ENCODE peak calls at places on chromosomes 2 and 18, in six cellular contexts. B, A, E, M, T and R are unnamed samples.

GRCh38 chr2:134782792-134783191 is 55.6 kb upstream of the ACMSD start:
- DNase-seq in B (no peak), A (peak), E (no peak), M (no peak), T (no peak), R (no peak)

GRCh38 chr2:145380436-145381017 is 860.6 kb upstream of the ZEB2 start:
- DNase-seq in B (no peak), A (peak), E (no peak), M (no peak), T (no peak), R (peak)

GRCh38 chr2:223055836-223056235 is 3.8 kb downstream of the KCNE4 start:
- DNase-seq in B (peak), A (no peak), E (no peak), M (peak), T (no peak), R (no peak)

GRCh38 chr2:215983581-215984351 is 29.6 kb downstream of the MREG start:
- DNase-seq in B (no peak), A (no peak), E (no peak), M (no peak), T (no peak), R (no peak)

GRCh38 chr2:28976584-28976983 is 4.5 kb upstream of the TOGARAM2 start:
- DNase-seq in B (peak), A (no peak), E (no peak), M (no peak), T (no peak), R (peak)

GRCh38 chr2:3257166-3257565 is 120.5 kb downstream of the EIPR1 start:
- DNase-seq in B (no peak), A (no peak), E (no peak), M (no peak), T (no peak), R (no peak)

GRCh38 chr2:176157499-176158305 is 595 bp downstream of the HOXD3 start:
- DNase-seq in B (no peak), A (no peak), E (no peak), M (no peak), T (no peak), R (no peak)

GRCh38 chr18:26307161-26307773 is 81.0 kb downstream of the TAF4B start:
- DNase-seq in B (no peak), A (peak), E (peak), M (no peak), T (peak), R (peak)

GRCh38 chr2:189821953-189822748 is 37.9 kb downstream of the PMS1 start:
- DNase-seq in B (no peak), A (no peak), E (no peak), M (no peak), T (no peak), R (no peak)

GRCh38 chr2:178895872-178896271 is 88.6 kb upstream of the TTN start:
- DNase-seq in B (no peak), A (no peak), E (no peak), M (no peak), T (no peak), R (no peak)

GRCh38 chr2:178225011-178225817 is 30.9 kb downstream of the OSBPL6 start:
- DNase-seq in B (no peak), A (no peak), E (no peak), M (no peak), T (no peak), R (no peak)

GRCh38 chr2:45570671-45571334 is 40.3 kb downstream of the SRBD1 start:
- DNase-seq in B (no peak), A (no peak), E (no peak), M (no peak), T (no peak), R (no peak)

GRCh38 chr2:7014201-7014640 is 97.0 kb downstream of the RNF144A start:
- DNase-seq in B (no peak), A (peak), E (no peak), M (no peak), T (no peak), R (no peak)

GRCh38 chr2:84495539-84496146 is 20.7 kb upstream of the DNAH6 start:
- DNase-seq in B (no peak), A (peak), E (no peak), M (no peak), T (peak), R (no peak)

GRCh38 chr18:22189431-22189830 is 20.0 kb downstream of the GATA6 start:
- DNase-seq in B (no peak), A (no peak), E (no peak), M (no peak), T (no peak), R (no peak)

GRCh38 chr2:101124684-101125366 is 26.4 kb downstream of the TBC1D8 start:
- DNase-seq in B (peak), A (peak), E (no peak), M (peak), T (no peak), R (peak)

GRCh38 chr2:65232636-65233035 is 5.0 kb downstream of the ACTR2 start:
- DNase-seq in B (no peak), A (no peak), E (no peak), M (no peak), T (no peak), R (peak)

GRCh38 chr18:26468931-26469340 is 79.4 kb downstream of the KCTD1 start:
- DNase-seq in B (no peak), A (no peak), E (peak), M (no peak), T (no peak), R (no peak)

GRCh38 chr2:56286936-56287335 is 103.1 kb downstream of the CCDC85A start:
- DNase-seq in B (no peak), A (no peak), E (no peak), M (no peak), T (no peak), R (no peak)

GRCh38 chr2:234137400-234138014 is 87.0 kb downstream of the SPP2 start:
- DNase-seq in B (no peak), A (no peak), E (no peak), M (no peak), T (peak), R (peak)

GRCh38 chr2:75549401-75550253 is 11.1 kb downstream of the EVA1A start:
- DNase-seq in B (no peak), A (no peak), E (no peak), M (no peak), T (no peak), R (no peak)

GRCh38 chr2:71564361-71564760 is 111.0 kb downstream of the DYSF start:
- DNase-seq in B (no peak), A (no peak), E (no peak), M (no peak), T (no peak), R (no peak)

GRCh38 chr2:231680992-231681852 is 27.1 kb upstream of the PTMA start:
- DNase-seq in B (peak), A (no peak), E (peak), M (peak), T (peak), R (no peak)

GRCh38 chr2:101357386-101357785 is 29.9 kb downstream of the CREG2 start:
- DNase-seq in B (no peak), A (no peak), E (no peak), M (no peak), T (no peak), R (no peak)

GRCh38 chr2:108585446-108585845 is 51.2 kb downstream of the LIMS1 start:
- DNase-seq in B (no peak), A (no peak), E (no peak), M (peak), T (no peak), R (no peak)

GRCh38 chr2:136874258-136874657 is 108.9 kb downstream of the THSD7B start:
- DNase-seq in B (no peak), A (no peak), E (no peak), M (no peak), T (no peak), R (peak)

GRCh38 chr2:218805627-218806026 is 23.7 kb downstream of the CYP27A1 start:
- DNase-seq in B (no peak), A (no peak), E (no peak), M (no peak), T (peak), R (no peak)

GRCh38 chr2:43542285-43542933 is 53.4 kb downstream of the THADA start:
- DNase-seq in B (no peak), A (peak), E (no peak), M (no peak), T (no peak), R (no peak)

GRCh38 chr2:113136828-113137775 is 9.7 kb downstream of the IL1RN start:
- DNase-seq in B (no peak), A (no peak), E (no peak), M (no peak), T (peak), R (peak)

GRCh38 chr18:34493566-34494358 is 216.3 kb upstream of the DTNA start:
- DNase-seq in B (peak), A (no peak), E (peak), M (peak), T (no peak), R (no peak)

GRCh38 chr2:186716899-186717811 is 23.3 kb downstream of the FAM171B start:
- DNase-seq in B (no peak), A (no peak), E (no peak), M (no peak), T (no peak), R (no peak)

GRCh38 chr2:56688661-56689060 is 504.9 kb downstream of the CCDC85A start:
- DNase-seq in B (no peak), A (no peak), E (no peak), M (no peak), T (no peak), R (no peak)

GRCh38 chr2:117936871-117937428 is 76.9 kb downstream of the CCDC93 start:
- DNase-seq in B (no peak), A (no peak), E (no peak), M (no peak), T (no peak), R (no peak)

DNA sequence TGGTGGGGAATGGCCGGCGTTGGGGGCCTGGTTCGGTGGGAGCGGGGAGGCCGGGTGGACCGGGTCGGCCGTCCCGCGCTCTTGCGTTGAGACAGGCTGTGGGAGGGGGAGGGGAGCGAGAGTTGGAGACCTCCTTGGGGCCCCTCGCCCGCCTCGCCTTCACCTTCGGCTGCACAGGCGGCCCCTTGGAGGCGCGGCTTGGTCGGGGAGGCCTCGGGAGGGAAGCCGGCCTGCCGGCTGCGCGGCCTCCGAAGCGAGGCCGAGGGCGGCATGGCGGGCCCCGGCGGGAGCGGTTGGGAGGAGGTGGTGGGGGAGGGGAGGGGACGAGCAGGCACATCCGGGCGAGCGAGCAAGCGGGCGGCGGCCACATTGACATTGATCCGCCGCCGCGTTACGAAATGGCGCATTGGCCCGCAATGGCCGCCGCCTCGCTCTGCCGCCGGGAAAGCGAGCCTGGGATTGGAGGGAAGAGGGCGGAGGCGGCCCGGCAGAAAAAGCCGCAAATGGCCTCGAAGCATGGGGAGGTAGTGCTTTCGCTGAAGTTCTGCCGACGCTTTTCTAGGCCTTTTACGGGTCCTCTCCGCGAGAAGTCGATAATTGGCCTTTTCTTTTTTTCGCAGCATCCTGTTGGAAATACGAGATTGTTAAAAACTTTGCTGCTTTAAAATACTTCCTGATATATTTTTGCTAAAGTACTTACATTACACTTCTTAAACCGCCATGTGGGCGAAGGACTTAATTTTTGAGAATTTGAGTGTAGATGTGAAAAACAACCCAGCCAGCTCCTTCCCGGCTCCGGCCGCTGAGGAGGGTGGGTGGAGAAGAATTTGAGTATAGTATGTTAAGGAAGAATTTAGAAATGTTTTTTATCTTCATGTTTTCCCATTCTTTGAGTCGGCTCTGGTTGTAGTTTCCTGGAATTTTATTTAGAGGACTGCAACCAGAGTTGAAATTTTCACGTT is 582 bp downstream of the HNRNPA3 start:
- DNase-seq in B (peak), A (peak), E (peak), M (peak), T (peak), R (peak)
- TF ChIP-seq POLR2A in B (no peak), A (no peak), E (peak), M (peak), T (peak), R (peak)

DNA sequence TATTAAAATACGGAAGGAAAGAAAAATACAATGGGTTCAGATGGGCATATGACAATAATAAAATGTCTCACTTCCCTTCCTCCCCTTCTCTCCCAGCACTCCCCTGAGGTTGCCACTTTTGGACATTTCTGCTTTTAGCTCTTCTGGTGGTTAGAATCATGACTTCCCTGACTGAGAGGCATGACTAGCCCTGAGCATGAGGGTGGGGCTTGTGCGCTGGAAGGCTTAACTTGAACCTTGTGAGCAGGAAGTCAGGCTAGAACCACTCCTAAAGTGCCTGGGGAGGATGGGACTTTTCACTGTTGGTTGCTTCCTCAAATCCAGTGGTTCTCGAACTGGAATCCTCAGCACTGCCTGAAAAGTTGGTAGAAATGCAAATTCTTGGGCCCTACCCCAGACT is 19.7 kb upstream of the ARHGAP25 start:
- DNase-seq in B (peak), A (no peak), E (no peak), M (no peak), T (no peak), R (no peak)
- TF ChIP-seq POLR2A in B (no peak), A (no peak), E (no peak), M (no peak), T (no peak), R (no peak)

DNA sequence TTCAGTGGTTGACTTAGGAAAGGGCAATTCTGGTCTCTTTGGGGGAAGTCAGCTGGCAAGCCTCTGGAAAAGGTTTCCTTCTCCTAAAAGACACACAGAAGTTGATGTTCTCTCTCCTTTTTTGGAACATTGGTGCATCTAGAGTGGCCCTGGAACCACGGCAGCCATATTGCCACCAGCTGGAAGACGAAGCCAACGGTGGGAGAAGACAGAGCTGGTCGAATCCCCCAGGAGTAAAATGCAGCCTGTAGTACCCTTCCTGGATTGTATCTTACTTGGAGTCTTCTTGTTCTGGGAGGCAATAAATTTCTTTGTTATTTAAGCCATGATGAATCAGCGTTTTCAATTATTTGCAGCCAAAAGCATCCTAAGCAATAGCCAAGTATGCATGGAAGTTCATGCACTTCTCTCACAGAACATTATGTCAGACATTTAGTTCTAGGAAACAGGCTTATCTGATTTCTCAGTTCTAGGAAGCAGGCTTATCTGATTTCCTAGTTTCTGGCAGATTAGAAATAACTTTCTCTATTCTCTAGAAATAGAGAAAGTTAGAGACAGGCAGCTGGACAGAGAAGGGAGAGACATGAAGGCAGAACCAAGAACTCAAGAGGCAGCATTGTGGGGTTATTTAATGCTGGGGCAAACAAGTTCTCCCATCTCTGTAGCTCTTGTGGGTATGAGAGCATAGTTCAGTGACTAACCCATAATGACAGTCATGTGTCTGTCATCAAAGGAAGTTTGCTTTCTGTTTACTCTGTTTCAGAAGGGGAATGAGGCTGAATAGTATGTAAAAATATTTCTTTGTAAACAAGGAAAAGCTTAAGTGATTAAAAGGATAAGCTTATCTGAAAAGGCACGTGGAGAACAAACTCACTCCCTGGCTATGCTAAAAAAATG is 40.5 kb upstream of the NABP1 start:
- DNase-seq in B (no peak), A (peak), E (no peak), M (no peak), T (no peak), R (no peak)
- TF ChIP-seq POLR2A in B (no peak), A (no peak), E (no peak), M (no peak), T (no peak), R (no peak)

DNA sequence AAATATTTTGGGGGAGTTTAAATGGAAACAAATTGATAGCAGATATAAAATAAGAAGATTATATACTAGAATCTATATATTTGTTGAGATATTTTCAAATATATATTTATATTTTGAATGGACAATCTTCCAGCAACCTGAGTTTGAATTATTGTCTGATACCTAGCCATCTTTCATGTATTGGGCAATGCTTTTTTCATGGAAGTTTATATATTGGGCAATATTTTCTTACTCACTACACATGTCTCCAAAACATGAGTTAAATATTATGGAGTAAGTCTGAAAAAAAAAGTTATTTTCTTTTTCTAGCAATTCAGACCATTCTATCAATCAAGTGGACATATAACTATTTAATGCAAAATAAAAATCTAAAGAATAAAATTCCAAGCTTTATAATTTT is 295.2 kb downstream of the NYAP2 start:
- DNase-seq in B (no peak), A (no peak), E (no peak), M (no peak), T (no peak), R (no peak)
- TF ChIP-seq POLR2A in B (no peak), A (no peak), E (no peak), M (no peak), T (no peak), R (no peak)

GRCh38 chr2:86105969-86106945 is at the start of gene PTCD3:
- DNase-seq in B (peak), A (peak), E (peak), M (peak), T (peak), R (peak)
- TF ChIP-seq POLR2A in B (peak), A (peak), E (peak), M (peak), T (peak), R (peak)

GRCh38 chr2:23691576-23691975 is 235.3 kb downstream of the ATAD2B start:
- DNase-seq in B (no peak), A (no peak), E (no peak), M (no peak), T (no peak), R (no peak)

GRCh38 chr2:23692901-23693605 is 233.9 kb downstream of the ATAD2B start:
- DNase-seq in B (peak), A (no peak), E (no peak), M (no peak), T (peak), R (no peak)

GRCh38 chr2:23693606-23693951 is 233.3 kb downstream of the ATAD2B start:
- DNase-seq in B (no peak), A (no peak), E (no peak), M (no peak), T (no peak), R (no peak)

GRCh38 chr2:23691106-23691470 is 235.8 kb downstream of the ATAD2B start:
- DNase-seq in B (no peak), A (no peak), E (no peak), M (no peak), T (no peak), R (no peak)

GRCh38 chr2:23692263-23692662 is 234.7 kb downstream of the ATAD2B start:
- DNase-seq in B (peak), A (no peak), E (no peak), M (no peak), T (no peak), R (no peak)
- TF ChIP-seq POLR2A in B (no peak), A (no peak), E (no peak), M (no peak), T (no peak), R (no peak)

GRCh38 chr2:237603718-237604362 is 13.3 kb upstream of the RAB17 start:
- DNase-seq in B (no peak), A (no peak), E (peak), M (no peak), T (no peak), R (no peak)
- TF ChIP-seq POLR2A in B (no peak), A (no peak), E (no peak), M (no peak), T (peak), R (no peak)

GRCh38 chr2:10212827-10213226 is 89.9 kb upstream of the HPCAL1 start:
- DNase-seq in B (no peak), A (no peak), E (no peak), M (no peak), T (no peak), R (no peak)
- TF ChIP-seq POLR2A in B (no peak), A (no peak), E (no peak), M (no peak), T (no peak), R (no peak)